ENCODE peak calls at places on chromosomes 4 and X, in five cellular contexts. H, U, W, A and Q are unnamed samples.

GRCh38 chr4:98641393-98641792 is 17.0 kb downstream of the TSPAN5 start:
- DNase-seq in W (no peak), A (no peak), U (no peak), H (no peak), Q (peak; percentile 56)

GRCh38 chrX:11458175-11458574 is 165.0 kb downstream of the AMELX start:
- DNase-seq in U (no peak), H (no peak), A (no peak), W (no peak), Q (peak; percentile 27)

GRCh38 chr4:75036046-75036445 is 103.1 kb downstream of the PARM1 start:
- DNase-seq in W (peak; percentile 23), U (no peak), H (no peak), A (no peak), Q (no peak)

GRCh38 chr4:118112647-118113046 is 78.4 kb downstream of the NDST3 start:
- DNase-seq in W (no peak), U (no peak), H (no peak), A (no peak), Q (peak; percentile 21)

GRCh38 chrX:144388738-144389137 is 504.9 kb downstream of the UBE2NL start:
- DNase-seq in W (no peak), U (no peak), A (no peak), H (no peak), Q (no peak)

GRCh38 chrX:116272328-116272727 is 101.8 kb downstream of the AGTR2 start:
- DNase-seq in H (no peak), U (no peak), A (no peak), W (no peak), Q (peak; percentile 69)

GRCh38 chrX:17425551-17425950 is 50.6 kb downstream of the NHS start:
- DNase-seq in A (no peak), H (no peak), U (no peak), W (no peak), Q (no peak)

GRCh38 chrX:148567229-148567628 is 66.8 kb downstream of the AFF2 start:
- DNase-seq in A (peak; percentile 10), U (no peak), W (no peak), H (no peak), Q (peak; percentile 25)

GRCh38 chrX:64184396-64184795 is 21.1 kb downstream of the AMER1 start:
- DNase-seq in H (no peak), A (no peak), W (no peak), U (no peak), Q (no peak)

GRCh38 chr4:146243141-146243882 is 29.0 kb downstream of the REELD1 start:
- DNase-seq in H (no peak), W (peak; percentile 45), U (no peak), A (peak; percentile 72), Q (peak; percentile 37)

GRCh38 chr4:101843054-101843453 is 52.5 kb downstream of the BANK1 start:
- DNase-seq in U (no peak), H (no peak), A (no peak), W (no peak), Q (no peak)

GRCh38 chrX:138287200-138287865 is 424.2 kb downstream of the FGF13 start:
- DNase-seq in U (no peak), A (no peak), H (no peak), W (no peak), Q (no peak)

GRCh38 chr4:102825261-102826071 is 1.9 kb downstream of the UBE2D3 start:
- DNase-seq in H (peak; percentile 23), U (peak; percentile 66), W (no peak), A (no peak), Q (peak; percentile 73)

GRCh38 chr4:177047851-177048174 is 255.1 kb upstream of the VEGFC start:
- DNase-seq in W (no peak), A (no peak), H (no peak), U (no peak), Q (peak; percentile 55)

GRCh38 chr4:56742080-56742871 is 61.2 kb upstream of the HOPX start:
- DNase-seq in H (no peak), W (no peak), A (no peak), U (no peak), Q (peak; percentile 19)

GRCh38 chr4:16893141-16893571 is 5.3 kb downstream of the LDB2 start:
- DNase-seq in U (no peak), W (no peak), A (no peak), H (no peak), Q (peak; percentile 34)

GRCh38 chr4:180134116-180134866 is 2108.9 kb upstream of the TENM3 start:
- DNase-seq in A (no peak), U (no peak), H (no peak), W (no peak), Q (no peak)

GRCh38 chr4:53804719-53805118 is 213.4 kb upstream of the LNX1 start:
- DNase-seq in H (no peak), A (peak; percentile 36), U (peak; percentile 27), W (peak; percentile 12), Q (no peak)

GRCh38 chrX:72545990-72546389 is 26.7 kb downstream of the HDAC8 start:
- DNase-seq in H (no peak), U (peak; percentile 2), W (no peak), A (no peak), Q (no peak)

DNA sequence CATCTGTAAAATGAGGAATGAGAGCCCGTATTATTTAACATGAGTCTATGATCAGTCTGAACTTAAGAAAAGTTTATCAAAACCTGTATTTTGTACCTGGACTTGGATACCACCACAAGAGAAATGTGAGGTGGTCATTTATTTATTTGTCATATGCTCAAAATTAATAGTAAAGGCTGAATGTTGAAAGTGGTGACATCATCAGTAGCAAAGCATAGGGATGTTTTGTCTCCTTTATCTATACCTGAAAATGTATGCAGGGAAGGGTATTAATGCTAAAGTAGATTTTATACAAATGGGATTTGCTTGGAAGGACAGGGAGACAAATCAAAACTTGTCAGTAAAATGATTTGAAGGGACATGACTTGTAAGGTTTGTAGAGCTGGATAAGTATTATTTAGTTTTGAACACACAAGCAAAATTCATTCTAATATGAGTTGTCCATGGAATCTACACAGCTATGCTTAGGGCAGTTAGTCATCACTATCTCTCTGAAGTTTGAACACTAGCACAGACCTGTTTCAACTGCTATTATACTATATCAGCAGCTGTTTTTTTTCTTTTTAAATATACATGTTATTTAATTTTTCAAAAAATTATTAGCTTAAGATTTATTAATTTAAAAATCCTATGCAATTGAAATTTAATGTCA is 52.4 kb upstream of the GUCY1A1 start:
- DNase-seq in W (no peak), H (no peak), U (no peak), A (no peak), Q (peak; percentile 77)
- TF ChIP-seq MXI1 in W (no peak), H (no peak), U (no peak), A (no peak), Q (no peak)

GRCh38 chrX:134368140-134368539 is 91.8 kb upstream of the HPRT1 start:
- DNase-seq in A (no peak), U (no peak), W (no peak), H (no peak), Q (peak; percentile 4)

GRCh38 chrX:134369576-134369975 is 90.4 kb upstream of the HPRT1 start:
- DNase-seq in U (no peak), A (no peak), W (peak; percentile 64), H (no peak), Q (no peak)

GRCh38 chrX:134362560-134363089 is 97.3 kb upstream of the HPRT1 start:
- DNase-seq in H (no peak), U (no peak), A (no peak), W (no peak), Q (no peak)

GRCh38 chrX:134364711-134365110 is 95.3 kb upstream of the HPRT1 start:
- DNase-seq in U (no peak), W (no peak), A (no peak), H (no peak), Q (peak; percentile 33)

GRCh38 chrX:134365923-134366322 is 94.0 kb upstream of the HPRT1 start:
- DNase-seq in A (no peak), W (no peak), H (no peak), U (no peak), Q (no peak)
- H3K4me3 ChIP-seq in A (no peak overlapping the region), W (no peak overlapping the region), H (no peak overlapping the region), U (no peak overlapping the region), Q (no peak overlapping the region)

GRCh38 chr4:47615385-47615784 is 130.3 kb downstream of the ATP10D start:
- DNase-seq in U (no peak), W (no peak), A (no peak), H (no peak), Q (peak; percentile 63)
- TF ChIP-seq MXI1 in U (no peak), W (no peak), A (no peak), H (no peak), Q (no peak)

DNA sequence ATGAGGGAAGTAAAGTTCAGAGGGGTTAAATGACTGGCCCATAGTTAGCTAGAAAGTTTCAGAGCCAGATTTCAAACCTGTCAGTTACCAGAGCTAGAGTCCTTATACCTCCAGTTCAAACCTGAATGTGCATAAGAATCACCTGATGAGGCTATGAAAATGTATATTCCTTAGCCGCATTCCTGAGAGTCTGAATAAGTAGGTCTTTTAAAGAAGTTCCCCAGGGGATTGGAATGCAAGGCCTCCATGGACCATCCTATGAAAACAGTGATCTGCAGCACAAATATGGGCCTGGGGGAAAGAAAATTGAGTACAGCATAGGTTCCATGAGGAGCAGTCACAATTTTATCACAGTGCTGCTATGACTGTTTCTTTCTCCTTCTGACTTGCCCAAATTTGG is 263.9 kb upstream of the CXorf66 start:
- DNase-seq in A (no peak), H (no peak), U (no peak), W (no peak), Q (no peak)
- H3K4me3 ChIP-seq in A (no peak overlapping the region), H (no peak overlapping the region), U (no peak overlapping the region), W (no peak overlapping the region), Q (no peak overlapping the region)